ENCODE peak calls at places on chromosomes 5 and 9, in five cellular contexts. J is IMR-90, V is H1, H is K562, E is HepG2. G is an unnamed sample.

GRCh38 chr9:124551472-124552339 is 44.5 kb upstream of the NR5A1 start:
- DNase-seq in J (peak; percentile 73), V (peak; percentile 78), H (peak; percentile 38), E (peak; percentile 53), G (peak; percentile 66)

GRCh38 chr5:109413463-109413862 is 3.7 kb upstream of the PJA2 start:
- DNase-seq in J (peak; percentile 58), V (no peak), H (no peak), E (peak; percentile 9), G (no peak)

GRCh38 chr5:170312666-170313065 is 15.1 kb upstream of the LCP2 start:
- DNase-seq in J (peak; percentile 3), V (no peak), H (no peak), E (no peak), G (no peak)

GRCh38 chr5:37568893-37569292 is 189.8 kb downstream of the WDR70 start:
- DNase-seq in J (no peak), V (no peak), H (no peak), E (no peak), G (no peak)

GRCh38 chr5:178338126-178338749 is 105.6 kb upstream of the PHYKPL start:
- DNase-seq in J (no peak), V (peak; percentile 45), H (no peak), E (no peak), G (no peak)

GRCh38 chr9:68472119-68472518 is 68.6 kb downstream of the TMEM252 start:
- DNase-seq in J (peak; percentile 19), V (no peak), H (no peak), E (no peak), G (no peak)

GRCh38 chr5:178462846-178463245 is 127.3 kb downstream of the COL23A1 start:
- DNase-seq in J (no peak), V (no peak), H (no peak), E (no peak), G (no peak)

GRCh38 chr9:128690684-128691034 is 1.6 kb downstream of the SET start:
- DNase-seq in J (no peak), V (no peak), H (no peak), E (no peak), G (no peak)

GRCh38 chr5:53679261-53679660 is 118.8 kb downstream of the NDUFS4 start:
- DNase-seq in J (peak; percentile 49), V (no peak), H (no peak), E (no peak), G (no peak)

GRCh38 chr5:54522080-54522479 is 4.5 kb downstream of the SNX18 start:
- DNase-seq in J (no peak), V (no peak), H (no peak), E (no peak), G (no peak)

GRCh38 chr9:100437860-100438805 is 11.2 kb downstream of the MSANTD3 start:
- DNase-seq in J (peak; percentile 78), V (peak; percentile 85), H (peak; percentile 58), E (peak; percentile 70), G (peak; percentile 81)

GRCh38 chr5:92391-93220 is 638 bp downstream of the PLEKHG4B start:
- DNase-seq in J (no peak), V (no peak), H (no peak), E (no peak), G (no peak)

GRCh38 chr9:134881313-134881670 is 682 bp downstream of the FCN2 start:
- DNase-seq in J (no peak), V (peak; percentile 34), H (no peak), E (no peak), G (no peak)
- H3K4me3 ChIP-seq in J (no peak overlapping the region), V (no peak overlapping the region), H (no peak overlapping the region), E (no peak overlapping the region), G (no peak overlapping the region)

GRCh38 chr5:14986413-14986812 is 114.8 kb upstream of the ANKH start:
- DNase-seq in J (no peak), V (no peak), H (no peak), E (no peak), G (no peak)

GRCh38 chr5:14980698-14981097 is 109.1 kb upstream of the ANKH start:
- DNase-seq in J (no peak), V (no peak), H (no peak), E (peak; percentile 32), G (no peak)

GRCh38 chr5:14988210-14988609 is 116.6 kb upstream of the ANKH start:
- DNase-seq in J (no peak), V (no peak), H (no peak), E (no peak), G (no peak)

GRCh38 chr5:14983666-14984441 is 112.3 kb upstream of the ANKH start:
- DNase-seq in J (no peak), V (no peak), H (no peak), E (no peak), G (no peak)
- TF ChIP-seq MAFK in J (no peak), V (no peak), H (no peak), E (no peak), G (no peak)

GRCh38 chr5:81389015-81389414 is 4.9 kb downstream of the ACOT12 start:
- DNase-seq in J (no peak), V (no peak), H (no peak), E (no peak), G (no peak)

GRCh38 chr5:81395262-81395661 is 1.3 kb upstream of the ACOT12 start:
- DNase-seq in J (no peak), V (no peak), H (no peak), E (no peak), G (no peak)

GRCh38 chr5:81397169-81397568 is 3.2 kb upstream of the ACOT12 start:
- DNase-seq in J (peak; percentile 33), V (no peak), H (no peak), E (no peak), G (no peak)

GRCh38 chr5:81393783-81394718 is at the start of gene ACOT12:
- DNase-seq in J (peak; percentile 20), V (peak; percentile 71), H (no peak), E (no peak), G (peak; percentile 18)

GRCh38 chr5:81393430-81393782 is 528 bp downstream of the ACOT12 start:
- DNase-seq in J (no peak), V (no peak), H (no peak), E (no peak), G (no peak)
- H3K4me3 ChIP-seq in J (peak overlapping the region; percentile 37), V (peak overlapping the region; percentile 48), H (no peak overlapping the region), E (no peak overlapping the region), G (peak overlapping the region; percentile 73)

GRCh38 chr5:132949151-132949550 is 14.3 kb downstream of the AFF4 start:
- DNase-seq in J (no peak), V (no peak), H (no peak), E (no peak), G (no peak)

GRCh38 chr5:132951858-132952257 is 11.6 kb downstream of the AFF4 start:
- DNase-seq in J (no peak), V (no peak), H (no peak), E (no peak), G (no peak)

GRCh38 chr5:132952829-132953228 is 10.6 kb downstream of the AFF4 start:
- DNase-seq in J (no peak), V (peak; percentile 16), H (no peak), E (no peak), G (no peak)

DNA sequence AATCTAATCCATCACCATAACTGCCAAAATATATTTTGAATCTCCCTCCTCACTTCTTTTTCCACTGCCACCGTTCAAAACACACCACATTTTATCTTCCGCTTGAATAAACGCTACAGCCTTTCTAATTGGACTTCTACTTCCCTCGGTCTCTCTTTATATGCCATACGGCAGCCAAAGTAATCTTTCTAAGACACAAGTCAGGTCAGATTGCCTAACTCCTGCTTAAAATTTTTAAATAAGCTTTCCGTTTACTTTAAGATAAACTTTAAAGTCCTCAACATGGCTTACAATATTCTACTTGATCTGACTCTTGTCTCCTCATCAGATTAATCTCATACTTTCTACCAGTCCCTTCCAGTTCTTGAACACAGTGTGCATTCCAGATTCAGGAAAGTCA is 9.7 kb downstream of the AFF4 start:
- DNase-seq in J (peak; percentile 19), V (no peak), H (no peak), E (no peak), G (no peak)
- TF ChIP-seq MAFK in J (no peak), V (no peak), H (no peak), E (no peak), G (no peak)

DNA sequence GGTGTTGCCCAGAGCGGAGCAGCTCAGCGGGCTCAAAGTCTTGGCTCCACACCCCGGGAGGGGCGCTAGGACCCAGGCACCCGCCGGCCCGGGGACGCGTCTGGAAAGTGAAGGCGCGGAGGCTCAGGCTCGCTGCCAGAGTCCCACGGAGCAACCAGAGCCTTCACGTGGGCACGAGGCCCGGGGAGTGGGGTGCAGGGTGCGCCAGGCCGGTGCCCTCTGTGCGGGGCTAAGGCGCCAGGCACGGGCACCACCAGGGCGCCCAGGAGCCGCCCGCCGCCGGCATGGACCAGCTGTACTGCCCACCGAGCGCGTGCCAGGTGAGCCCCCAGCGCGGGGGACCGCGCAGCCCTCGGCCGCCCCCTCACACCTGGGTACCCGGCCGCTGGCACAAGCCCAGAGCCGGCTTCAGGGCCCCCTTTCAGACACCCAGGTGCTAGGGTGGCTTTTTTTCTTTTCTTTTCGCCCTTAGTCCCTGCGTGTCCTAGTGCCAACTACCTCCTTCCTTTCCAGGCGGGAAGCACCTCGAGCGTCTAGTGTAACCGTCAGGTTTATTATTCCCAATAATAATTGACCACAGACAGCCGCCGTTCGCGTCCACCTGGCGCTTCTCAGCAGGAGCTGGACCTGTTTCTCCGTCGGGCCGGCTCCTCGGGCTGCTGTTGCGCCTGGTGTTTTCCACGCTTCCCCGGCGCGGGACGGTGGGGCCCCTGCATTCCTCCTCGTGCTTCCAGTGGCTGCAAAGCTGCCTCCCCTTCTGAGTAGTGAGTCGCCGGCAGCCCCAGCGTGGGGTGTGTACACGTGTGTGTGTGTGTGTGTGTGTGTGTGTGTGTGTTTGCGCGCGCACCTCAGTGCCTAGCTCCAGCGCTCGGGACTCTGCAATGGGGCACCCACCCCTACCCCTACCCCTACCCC is 30.1 kb upstream of the PDE8B start:
- DNase-seq in J (no peak), V (peak; percentile 63), H (no peak), E (no peak), G (no peak)
- H3K4me3 ChIP-seq in J (peak overlapping the region; percentile 35), V (peak overlapping the region; percentile 43), H (no peak overlapping the region), E (no peak overlapping the region), G (peak overlapping the region; percentile 48)

G was measured in A549.